ENCODE peak calls at places on chromosome 19, in five cellular contexts. R is astrocyte of the cerebellum, J is heart left ventricle, I is Panc1, Z is mucosa of descending colon. Q is an unnamed sample.

GRCh38 chr19:17328517-17329060 is 6.1 kb downstream of the ANO8 start:
- DNase-seq in J (no peak), R (no peak), Z (peak; percentile 59), I (no peak), Q (no peak)

GRCh38 chr19:47111081-47111589 is 2.4 kb downstream of the ZC3H4 start:
- DNase-seq in R (no peak), Z (peak; percentile 64), J (peak; percentile 69), I (no peak), Q (peak; percentile 50)

GRCh38 chr19:6710273-6711077 is 10.0 kb downstream of the C3 start:
- DNase-seq in Z (no peak), I (no peak), J (no peak), R (no peak), Q (no peak)

GRCh38 chr19:49119411-49120324 is at the start of gene PPFIA3:
- DNase-seq in J (peak; percentile 85), I (no peak), R (no peak), Z (peak; percentile 78), Q (no peak)

GRCh38 chr19:18504886-18505610 is 16.8 kb downstream of the ELL start:
- DNase-seq in Z (no peak), I (no peak), J (no peak), R (no peak), Q (no peak)

GRCh38 chr19:47582320-47582909 is 9.5 kb upstream of the ZNF541 start:
- DNase-seq in R (no peak), J (no peak), I (no peak), Z (no peak), Q (no peak)

GRCh38 chr19:52028780-52029123 is 573 bp upstream of the ZNF614 start:
- DNase-seq in I (no peak), R (no peak), J (no peak), Z (no peak), Q (no peak)

GRCh38 chr19:3692141-3693029 is 7.9 kb downstream of the PIP5K1C start:
- DNase-seq in R (no peak), J (no peak), Z (no peak), I (no peak), Q (peak; percentile 56)

GRCh38 chr19:11832253-11832912 is 16.1 kb upstream of the ZNF439 start:
- DNase-seq in I (no peak), J (no peak), Z (no peak), R (no peak), Q (no peak)

Q was measured in natural killer cell.